ENCODE peak calls at places on chromosomes 7 and 10, in seven cellular contexts. One of them, this sample, is unnamed.

GRCh38 chr10:6173203-6173602 is 29.5 kb upstream of the PFKFB3 start:
- DNase-seq in fibroblast of the aortic adventitia: no peak
- DNase-seq in RWPE1: no peak
- DNase-seq in lower leg skin: no peak
- DNase-seq in MCF 10A: no peak
- DNase-seq in D721Med: no peak
- DNase-seq in IMR-90: no peak
- DNase-seq in this sample: no peak

GRCh38 chr7:42222891-42223290 is 14.1 kb downstream of the GLI3 start:
- DNase-seq in RWPE1: no peak
- DNase-seq in lower leg skin: no peak
- DNase-seq in MCF 10A: no peak
- DNase-seq in IMR-90: no peak
- DNase-seq in D721Med: no peak
- DNase-seq in fibroblast of the aortic adventitia: no peak
- DNase-seq in this sample: no peak

GRCh38 chr10:61792921-61793320 is 108.6 kb upstream of the ARID5B start:
- DNase-seq in fibroblast of the aortic adventitia: peak; percentile 4
- DNase-seq in lower leg skin: no peak
- DNase-seq in RWPE1: no peak
- DNase-seq in IMR-90: no peak
- DNase-seq in MCF 10A: no peak
- DNase-seq in D721Med: no peak
- DNase-seq in this sample: no peak

GRCh38 chr10:28631896-28632596 is 45.3 kb upstream of the BAMBI start:
- DNase-seq in D721Med: no peak
- DNase-seq in lower leg skin: no peak
- DNase-seq in fibroblast of the aortic adventitia: no peak
- DNase-seq in IMR-90: peak; percentile 31
- DNase-seq in MCF 10A: peak; percentile 38
- DNase-seq in RWPE1: no peak
- DNase-seq in this sample: no peak

GRCh38 chr7:101869901-101870290 is 52.5 kb downstream of the CUX1 start:
- DNase-seq in RWPE1: no peak
- DNase-seq in IMR-90: no peak
- DNase-seq in lower leg skin: no peak
- DNase-seq in fibroblast of the aortic adventitia: no peak
- DNase-seq in D721Med: no peak
- DNase-seq in MCF 10A: no peak
- DNase-seq in this sample: no peak

GRCh38 chr7:29372351-29372931 is 177.9 kb downstream of the CHN2 start:
- DNase-seq in MCF 10A: no peak
- DNase-seq in RWPE1: no peak
- DNase-seq in fibroblast of the aortic adventitia: peak; percentile 91
- DNase-seq in IMR-90: no peak
- DNase-seq in D721Med: no peak
- DNase-seq in lower leg skin: no peak
- DNase-seq in this sample: no peak

GRCh38 chr10:126433351-126433750 is 45.1 kb upstream of the ADAM12 start:
- DNase-seq in RWPE1: peak; percentile 36
- DNase-seq in fibroblast of the aortic adventitia: no peak
- DNase-seq in lower leg skin: no peak
- DNase-seq in IMR-90: peak; percentile 13
- DNase-seq in D721Med: no peak
- DNase-seq in MCF 10A: peak; percentile 80
- DNase-seq in this sample: no peak

GRCh38 chr7:127530148-127530547 is 55.2 kb downstream of the GCC1 start:
- DNase-seq in IMR-90: no peak
- DNase-seq in fibroblast of the aortic adventitia: no peak
- DNase-seq in lower leg skin: no peak
- DNase-seq in MCF 10A: no peak
- DNase-seq in RWPE1: no peak
- DNase-seq in D721Med: no peak
- DNase-seq in this sample: no peak

GRCh38 chr7:128770238-128770637 is 5.4 kb downstream of the OPN1SW start:
- DNase-seq in fibroblast of the aortic adventitia: peak; percentile 77
- DNase-seq in lower leg skin: no peak
- DNase-seq in RWPE1: no peak
- DNase-seq in MCF 10A: no peak
- DNase-seq in IMR-90: peak; percentile 53
- DNase-seq in D721Med: no peak
- DNase-seq in this sample: no peak

GRCh38 chr7:157016024-157016351 is 5.5 kb upstream of the MNX1 start:
- DNase-seq in lower leg skin: no peak
- DNase-seq in fibroblast of the aortic adventitia: no peak
- DNase-seq in IMR-90: no peak
- DNase-seq in D721Med: no peak
- DNase-seq in RWPE1: no peak
- DNase-seq in MCF 10A: no peak
- DNase-seq in this sample: no peak

GRCh38 chr10:103895458-103896186 is 22.4 kb downstream of the STN1 start:
- DNase-seq in RWPE1: no peak
- DNase-seq in lower leg skin: peak; percentile 76
- DNase-seq in MCF 10A: peak; percentile 60
- DNase-seq in D721Med: no peak
- DNase-seq in IMR-90: peak; percentile 66
- DNase-seq in fibroblast of the aortic adventitia: peak; percentile 74
- DNase-seq in this sample: no peak

GRCh38 chr10:58846856-58847255 is 329.6 kb upstream of the PHYHIPL start:
- DNase-seq in RWPE1: no peak
- DNase-seq in fibroblast of the aortic adventitia: no peak
- DNase-seq in IMR-90: no peak
- DNase-seq in D721Med: no peak
- DNase-seq in MCF 10A: no peak
- DNase-seq in lower leg skin: no peak
- DNase-seq in this sample: no peak

GRCh38 chr7:7996568-7996967 is 28.0 kb downstream of the GLCCI1 start:
- DNase-seq in IMR-90: peak; percentile 30
- DNase-seq in RWPE1: peak; percentile 36
- DNase-seq in D721Med: no peak
- DNase-seq in MCF 10A: peak; percentile 22
- DNase-seq in lower leg skin: no peak
- DNase-seq in fibroblast of the aortic adventitia: no peak
- DNase-seq in this sample: no peak

GRCh38 chr7:104059103-104059502 is 69.6 kb upstream of the RELN start:
- DNase-seq in IMR-90: no peak
- DNase-seq in fibroblast of the aortic adventitia: no peak
- DNase-seq in RWPE1: no peak
- DNase-seq in MCF 10A: no peak
- DNase-seq in D721Med: no peak
- DNase-seq in lower leg skin: no peak
- DNase-seq in this sample: no peak

GRCh38 chr10:106515206-106515790 is 649.2 kb downstream of the SORCS1 start:
- DNase-seq in lower leg skin: no peak
- DNase-seq in fibroblast of the aortic adventitia: no peak
- DNase-seq in IMR-90: no peak
- DNase-seq in MCF 10A: no peak
- DNase-seq in D721Med: no peak
- DNase-seq in RWPE1: peak; percentile 38
- DNase-seq in this sample: no peak

GRCh38 chr7:92691578-92691977 is 101.4 kb upstream of the FAM133B start:
- DNase-seq in IMR-90: peak; percentile 76
- DNase-seq in D721Med: no peak
- DNase-seq in fibroblast of the aortic adventitia: peak; percentile 81
- DNase-seq in MCF 10A: peak; percentile 72
- DNase-seq in RWPE1: peak; percentile 39
- DNase-seq in lower leg skin: no peak
- DNase-seq in this sample: no peak

GRCh38 chr10:71294856-71295255 is 24.2 kb upstream of the SLC29A3 start:
- DNase-seq in fibroblast of the aortic adventitia: no peak
- DNase-seq in D721Med: no peak
- DNase-seq in IMR-90: no peak
- DNase-seq in RWPE1: no peak
- DNase-seq in MCF 10A: no peak
- DNase-seq in lower leg skin: no peak
- DNase-seq in this sample: no peak

DNA sequence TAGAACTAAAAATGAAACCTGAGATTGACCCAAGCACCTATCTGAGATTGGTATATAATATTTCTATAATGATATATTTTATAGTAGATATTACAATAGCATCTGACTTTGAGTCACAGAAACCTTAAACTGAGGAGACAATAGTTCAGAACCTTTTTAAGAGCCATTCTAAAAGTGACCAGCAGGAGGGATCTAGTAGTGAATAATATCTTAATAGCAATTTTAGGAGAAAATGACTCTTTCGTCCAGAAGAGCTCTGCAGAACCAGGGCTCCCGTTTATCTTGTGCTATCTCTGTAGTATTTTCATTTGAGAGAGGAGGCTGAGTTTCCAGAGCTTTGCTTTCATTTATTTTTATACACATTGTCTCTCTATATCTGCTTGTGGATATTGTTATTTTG is 68.1 kb downstream of the PODXL start:
- DNase-seq in MCF 10A: no peak
- DNase-seq in fibroblast of the aortic adventitia: peak; percentile 34
- DNase-seq in D721Med: no peak
- DNase-seq in IMR-90: no peak
- DNase-seq in lower leg skin: no peak
- DNase-seq in RWPE1: no peak
- DNase-seq in this sample: no peak
- TF ChIP-seq CTCF in MCF 10A: peak; percentile 18
- TF ChIP-seq CTCF in fibroblast of the aortic adventitia: peak; percentile 46
- TF ChIP-seq CTCF in D721Med: no peak
- TF ChIP-seq CTCF in IMR-90: peak; percentile 25
- TF ChIP-seq CTCF in lower leg skin: no peak
- TF ChIP-seq CTCF in RWPE1: no peak
- TF ChIP-seq CTCF in this sample: no peak

GRCh38 chr7:159205833-159206232 is 61.2 kb upstream of the VIPR2 start:
- DNase-seq in IMR-90: no peak
- DNase-seq in fibroblast of the aortic adventitia: no peak
- DNase-seq in RWPE1: no peak
- DNase-seq in lower leg skin: peak; percentile 34
- DNase-seq in D721Med: no peak
- DNase-seq in MCF 10A: no peak
- DNase-seq in this sample: no peak

GRCh38 chr7:159204664-159205063 is 60.0 kb upstream of the VIPR2 start:
- DNase-seq in D721Med: no peak
- DNase-seq in fibroblast of the aortic adventitia: no peak
- DNase-seq in IMR-90: no peak
- DNase-seq in MCF 10A: no peak
- DNase-seq in RWPE1: no peak
- DNase-seq in lower leg skin: peak; percentile 67
- DNase-seq in this sample: no peak

GRCh38 chr7:159211540-159212182 is 67.0 kb upstream of the VIPR2 start:
- DNase-seq in MCF 10A: no peak
- DNase-seq in fibroblast of the aortic adventitia: no peak
- DNase-seq in RWPE1: no peak
- DNase-seq in lower leg skin: peak; percentile 72
- DNase-seq in D721Med: no peak
- DNase-seq in IMR-90: no peak
- DNase-seq in this sample: no peak

GRCh38 chr7:159209429-159209828 is 64.8 kb upstream of the VIPR2 start:
- DNase-seq in IMR-90: no peak
- DNase-seq in fibroblast of the aortic adventitia: no peak
- DNase-seq in RWPE1: no peak
- DNase-seq in MCF 10A: no peak
- DNase-seq in D721Med: no peak
- DNase-seq in lower leg skin: peak; percentile 3
- DNase-seq in this sample: no peak

DNA sequence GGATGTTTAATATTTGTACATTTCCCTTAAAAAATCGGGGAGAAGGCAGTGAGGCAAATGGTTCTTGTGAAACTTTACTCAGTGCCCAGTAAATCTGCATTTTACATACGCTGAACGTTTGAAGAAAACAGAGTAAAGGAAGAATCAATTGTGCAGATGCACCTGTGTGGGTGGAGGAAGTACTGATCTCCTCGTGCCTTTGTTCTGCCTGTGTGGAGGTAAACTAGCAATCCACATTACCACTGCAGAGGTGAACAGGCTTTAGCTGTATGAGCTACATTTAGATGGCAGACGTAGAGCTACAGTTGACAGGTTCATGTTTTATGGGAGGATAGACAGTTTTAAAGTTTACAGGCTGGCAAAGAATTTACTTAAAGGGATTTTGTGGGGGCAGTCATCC is 62.7 kb upstream of the VIPR2 start:
- DNase-seq in lower leg skin: no peak
- DNase-seq in fibroblast of the aortic adventitia: no peak
- DNase-seq in MCF 10A: no peak
- DNase-seq in IMR-90: no peak
- DNase-seq in RWPE1: no peak
- DNase-seq in D721Med: no peak
- DNase-seq in this sample: no peak
- TF ChIP-seq CTCF in lower leg skin: no peak
- TF ChIP-seq CTCF in fibroblast of the aortic adventitia: no peak
- TF ChIP-seq CTCF in MCF 10A: no peak
- TF ChIP-seq CTCF in IMR-90: no peak
- TF ChIP-seq CTCF in RWPE1: no peak
- TF ChIP-seq CTCF in D721Med: no peak
- TF ChIP-seq CTCF in this sample: no peak

DNA sequence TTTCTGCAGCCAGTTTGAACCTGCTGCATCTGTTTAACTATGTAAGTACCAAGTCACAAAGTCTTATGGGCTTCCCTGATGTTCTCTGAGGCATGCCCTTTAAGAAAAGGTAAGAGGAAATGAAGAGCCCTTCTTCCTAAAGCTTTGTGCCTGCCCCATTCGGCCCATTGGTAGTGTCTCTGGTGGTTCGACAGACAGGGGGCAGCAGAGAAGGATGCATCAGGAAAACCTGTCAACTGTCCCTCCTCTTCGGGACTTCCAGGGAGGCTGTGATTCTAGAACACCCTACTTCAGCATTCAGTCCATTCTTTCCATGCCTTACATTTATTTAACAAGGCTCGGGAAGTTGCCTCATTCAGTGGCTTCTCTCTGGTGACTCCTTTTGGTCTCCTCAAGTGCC is 1.9 kb upstream of the SFRP4 start:
- DNase-seq in RWPE1: no peak
- DNase-seq in lower leg skin: no peak
- DNase-seq in fibroblast of the aortic adventitia: no peak
- DNase-seq in D721Med: no peak
- DNase-seq in MCF 10A: no peak
- DNase-seq in IMR-90: no peak
- DNase-seq in this sample: no peak
- TF ChIP-seq CTCF in RWPE1: no peak
- TF ChIP-seq CTCF in lower leg skin: no peak
- TF ChIP-seq CTCF in fibroblast of the aortic adventitia: peak; percentile 14
- TF ChIP-seq CTCF in D721Med: no peak
- TF ChIP-seq CTCF in MCF 10A: no peak
- TF ChIP-seq CTCF in IMR-90: no peak
- TF ChIP-seq CTCF in this sample: no peak

GRCh38 chr7:33044986-33045385 is 17.6 kb downstream of the NT5C3A start:
- DNase-seq in RWPE1: no peak
- DNase-seq in IMR-90: no peak
- DNase-seq in fibroblast of the aortic adventitia: peak; percentile 37
- DNase-seq in MCF 10A: no peak
- DNase-seq in D721Med: no peak
- DNase-seq in lower leg skin: no peak
- DNase-seq in this sample: no peak

GRCh38 chr7:33040803-33041516 is 21.6 kb downstream of the NT5C3A start:
- DNase-seq in lower leg skin: no peak
- DNase-seq in D721Med: no peak
- DNase-seq in RWPE1: peak; percentile 73
- DNase-seq in fibroblast of the aortic adventitia: peak; percentile 61
- DNase-seq in MCF 10A: peak; percentile 86
- DNase-seq in IMR-90: peak; percentile 36
- DNase-seq in this sample: no peak

GRCh38 chr7:33043434-33043833 is 19.1 kb downstream of the NT5C3A start:
- DNase-seq in fibroblast of the aortic adventitia: no peak
- DNase-seq in D721Med: no peak
- DNase-seq in MCF 10A: no peak
- DNase-seq in lower leg skin: no peak
- DNase-seq in IMR-90: no peak
- DNase-seq in RWPE1: no peak
- DNase-seq in this sample: no peak

GRCh38 chr7:33048257-33048656 is 14.3 kb downstream of the NT5C3A start:
- DNase-seq in IMR-90: no peak
- DNase-seq in RWPE1: no peak
- DNase-seq in lower leg skin: no peak
- DNase-seq in fibroblast of the aortic adventitia: no peak
- DNase-seq in MCF 10A: no peak
- DNase-seq in D721Med: no peak
- DNase-seq in this sample: no peak

GRCh38 chr7:33043875-33044718 is 18.5 kb downstream of the NT5C3A start:
- DNase-seq in D721Med: no peak
- DNase-seq in RWPE1: no peak
- DNase-seq in lower leg skin: no peak
- DNase-seq in MCF 10A: no peak
- DNase-seq in fibroblast of the aortic adventitia: no peak
- DNase-seq in IMR-90: no peak
- DNase-seq in this sample: no peak
- TF ChIP-seq CTCF in D721Med: no peak
- TF ChIP-seq CTCF in RWPE1: no peak
- TF ChIP-seq CTCF in lower leg skin: no peak
- TF ChIP-seq CTCF in MCF 10A: no peak
- TF ChIP-seq CTCF in fibroblast of the aortic adventitia: no peak
- TF ChIP-seq CTCF in IMR-90: no peak
- TF ChIP-seq CTCF in this sample: no peak

This sample was measured in thoracic aorta.